ENCODE peak calls at places on chromosomes 5 and 9, in five cellular contexts. M, U, J, C and P are unnamed samples.

GRCh38 chr9:23496827-23497226 is 329.2 kb downstream of the ELAVL2 start:
- DNase-seq in M (no peak), U (no peak), J (no peak), C (no peak), P (no peak)

GRCh38 chr5:126523818-126524522 is 71.0 kb downstream of the ALDH7A1 start:
- DNase-seq in M (peak), U (no peak), J (no peak), C (peak), P (no peak)

GRCh38 chr9:91642771-91643170 is 219.1 kb upstream of the NFIL3 start:
- DNase-seq in M (no peak), U (no peak), J (no peak), C (no peak), P (peak)

GRCh38 chr9:75088646-75089368 is 493 bp downstream of the OSTF1 start:
- DNase-seq in M (peak), U (no peak), J (peak), C (peak), P (peak)

GRCh38 chr9:14346301-14346721 is 32.4 kb upstream of the NFIB start:
- DNase-seq in M (no peak), U (no peak), J (peak), C (no peak), P (no peak)

GRCh38 chr9:114504341-114505186 is 709 bp downstream of the WHRN start:
- DNase-seq in M (peak), U (peak), J (peak), C (peak), P (no peak)

GRCh38 chr9:99905833-99906402 is 536 bp upstream of the STX17 start:
- DNase-seq in M (peak), U (no peak), J (peak), C (no peak), P (peak)

GRCh38 chr9:91362212-91362611 is 494 bp upstream of the AUH start:
- DNase-seq in M (no peak), U (no peak), J (no peak), C (no peak), P (no peak)

GRCh38 chr5:80967500-80968181 is 7.5 kb downstream of the RASGRF2 start:
- DNase-seq in M (peak), U (no peak), J (peak), C (no peak), P (peak)

GRCh38 chr9:130677252-130677651 is 12.9 kb downstream of the PRDM12 start:
- DNase-seq in M (no peak), U (no peak), J (no peak), C (no peak), P (no peak)

GRCh38 chr9:77215874-77216273 is 38.5 kb downstream of the VPS13A start:
- DNase-seq in M (peak), U (no peak), J (peak), C (no peak), P (no peak)

GRCh38 chr5:76521240-76521758 is 101.9 kb downstream of the F2RL2 start:
- DNase-seq in M (peak), U (no peak), J (no peak), C (no peak), P (peak)

GRCh38 chr5:80191991-80192398 is 63.9 kb downstream of the SERINC5 start:
- DNase-seq in M (no peak), U (no peak), J (no peak), C (no peak), P (no peak)

DNA sequence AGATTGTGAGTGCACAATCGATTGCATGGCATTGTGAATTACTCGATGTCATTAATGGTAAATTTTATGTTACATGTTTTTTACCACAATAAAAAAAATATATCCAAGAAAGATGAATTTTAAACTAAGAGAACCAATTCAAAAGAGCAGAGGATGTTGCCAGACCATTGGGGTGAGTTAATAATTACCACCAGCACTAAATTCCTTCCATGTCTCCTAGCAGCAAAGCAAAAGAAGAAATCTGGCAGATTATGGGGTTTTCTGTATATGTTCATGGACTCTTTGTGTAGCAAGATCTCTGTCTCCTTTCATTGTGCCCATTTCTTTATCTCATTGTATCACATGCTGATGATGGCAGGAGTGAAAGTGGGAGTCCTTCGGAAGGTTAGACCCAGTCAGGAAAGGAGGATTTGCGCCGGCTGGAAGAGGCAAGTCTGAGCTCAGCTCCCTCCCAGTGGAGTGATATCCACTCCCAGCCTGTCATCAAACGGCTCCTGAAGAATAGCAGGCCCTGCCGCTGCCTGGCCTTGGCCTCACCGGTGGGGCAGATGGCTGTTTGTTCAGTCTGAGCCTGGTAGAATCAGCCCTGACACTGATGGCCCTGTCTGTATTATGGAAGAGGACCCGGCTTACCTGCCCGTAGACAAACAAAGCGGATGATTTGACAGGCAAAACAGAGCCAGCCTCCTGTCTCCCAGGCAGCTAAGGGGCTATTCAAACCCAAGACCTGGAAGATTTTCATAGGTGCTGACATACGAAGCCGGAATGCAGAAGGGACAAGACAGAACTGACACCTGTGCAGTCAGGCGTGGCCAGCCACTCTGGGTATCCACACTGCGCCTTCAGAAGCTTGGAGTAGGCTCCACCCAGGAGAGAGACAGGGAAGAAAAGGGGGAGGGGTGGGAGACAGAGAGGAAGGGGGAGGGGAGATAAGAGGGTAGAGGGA is 21.9 kb upstream of the FOXE1 start:
- DNase-seq in M (no peak), U (no peak), J (no peak), C (peak), P (no peak)
- H2AFZ ChIP-seq in M (peak), U (peak), J (no peak), C (peak), P (no peak)

GRCh38 chr5:142108432-142109355 is at the start of gene NDFIP1:
- DNase-seq in M (peak), U (peak), J (peak), C (peak), P (peak)
- H2BK120ac ChIP-seq in M (peak), U (no peak), J (peak), C (peak), P (no peak)

GRCh38 chr5:150303660-150304411 is 1.1 kb upstream of the ARSI start:
- DNase-seq in M (peak), U (no peak), J (peak), C (no peak), P (peak)

GRCh38 chr5:150302301-150303069 is at the start of gene ARSI:
- DNase-seq in M (no peak), U (peak), J (peak), C (peak), P (peak)

GRCh38 chr5:150304481-150305081 is 1.9 kb upstream of the ARSI start:
- DNase-seq in M (no peak), U (no peak), J (no peak), C (no peak), P (no peak)

GRCh38 chr5:150301901-150302300 is 804 bp downstream of the ARSI start:
- DNase-seq in M (no peak), U (no peak), J (no peak), C (no peak), P (no peak)

DNA sequence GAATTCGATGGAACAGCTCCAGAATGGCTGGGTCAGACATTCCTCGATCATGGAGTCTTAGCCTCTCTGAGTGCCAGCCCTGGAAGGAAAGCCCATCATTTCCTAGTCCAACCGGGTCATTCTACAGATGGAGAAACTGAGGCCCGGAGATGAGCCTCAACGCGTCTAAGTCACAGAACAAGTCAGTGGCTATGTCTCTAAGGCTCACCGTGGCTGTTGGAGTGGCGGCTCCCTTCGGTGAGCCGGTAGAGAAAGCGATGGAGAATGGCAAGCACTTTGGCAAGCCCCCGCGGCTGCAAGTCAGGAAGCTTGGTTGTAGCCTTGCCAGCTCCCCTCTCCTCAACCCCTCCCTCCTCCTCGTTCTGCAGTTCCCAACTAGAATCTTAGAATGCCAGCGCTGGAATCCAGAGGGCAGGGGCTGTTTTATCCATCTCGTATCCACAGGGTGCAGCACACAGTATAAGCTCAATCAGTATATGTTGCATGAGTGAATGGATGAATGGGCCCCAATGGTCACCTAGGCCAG is 428 bp upstream of the ARSI start:
- DNase-seq in M (peak), U (no peak), J (no peak), C (no peak), P (no peak)
- H3K4me3 ChIP-seq in M (no peak), U (no peak), J (no peak), C (peak), P (no peak)

GRCh38 chr5:104513194-104513602 is 950.6 kb upstream of the NUDT12 start:
- DNase-seq in M (peak), U (no peak), J (peak), C (no peak), P (no peak)

GRCh38 chr5:104512063-104512798 is 949.6 kb upstream of the NUDT12 start:
- DNase-seq in M (no peak), U (no peak), J (no peak), C (no peak), P (no peak)

DNA sequence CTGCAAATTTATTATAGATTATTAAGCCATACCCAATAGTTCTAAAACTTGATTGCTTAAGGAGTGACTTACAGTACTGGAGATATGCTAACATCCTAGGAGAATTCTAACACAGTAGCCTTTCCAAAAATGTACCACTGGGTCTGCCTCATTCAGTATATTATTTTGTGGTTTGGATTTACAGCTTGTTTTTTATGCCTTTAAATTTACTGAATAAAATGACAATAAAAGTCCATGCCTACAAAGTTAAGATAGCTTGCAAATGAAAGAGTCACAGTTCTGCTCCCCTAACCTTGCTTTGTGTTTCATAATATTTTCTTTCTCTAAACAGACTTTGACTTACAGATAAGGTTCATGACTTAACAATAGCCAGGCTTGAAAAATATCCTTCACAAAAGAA is 951.0 kb upstream of the NUDT12 start:
- DNase-seq in M (no peak), U (no peak), J (no peak), C (no peak), P (no peak)
- H2AFZ ChIP-seq in M (no peak), U (no peak), J (no peak), C (no peak), P (no peak)

GRCh38 chr9:120905794-120906248 is 20.8 kb downstream of the TRAF1 start:
- DNase-seq in M (no peak), U (no peak), J (no peak), C (no peak), P (no peak)
- H2BK120ac ChIP-seq in M (no peak), U (no peak), J (no peak), C (no peak), P (no peak)

GRCh38 chr5:33891731-33892418 is at the start of gene ADAMTS12:
- DNase-seq in M (peak), U (peak), J (peak), C (peak), P (no peak)

GRCh38 chr5:33890633-33891032 is 1.2 kb downstream of the ADAMTS12 start:
- DNase-seq in M (peak), U (no peak), J (peak), C (no peak), P (no peak)

GRCh38 chr5:33888582-33888981 is 3.2 kb downstream of the ADAMTS12 start:
- DNase-seq in M (peak), U (no peak), J (peak), C (no peak), P (no peak)

GRCh38 chr5:33892419-33893151 is 795 bp upstream of the ADAMTS12 start:
- DNase-seq in M (peak), U (peak), J (peak), C (no peak), P (peak)

GRCh38 chr5:33890147-33890546 is 1.6 kb downstream of the ADAMTS12 start:
- DNase-seq in M (peak), U (no peak), J (peak), C (no peak), P (no peak)
- H3K4me3 ChIP-seq in M (peak), U (peak), J (no peak), C (peak), P (no peak)

GRCh38 chr5:69093771-69094570 is at the start of gene SLC30A5:
- DNase-seq in M (peak), U (peak), J (peak), C (peak), P (peak)
- H2AFZ ChIP-seq in M (peak), U (peak), J (peak), C (peak), P (peak)

DNA sequence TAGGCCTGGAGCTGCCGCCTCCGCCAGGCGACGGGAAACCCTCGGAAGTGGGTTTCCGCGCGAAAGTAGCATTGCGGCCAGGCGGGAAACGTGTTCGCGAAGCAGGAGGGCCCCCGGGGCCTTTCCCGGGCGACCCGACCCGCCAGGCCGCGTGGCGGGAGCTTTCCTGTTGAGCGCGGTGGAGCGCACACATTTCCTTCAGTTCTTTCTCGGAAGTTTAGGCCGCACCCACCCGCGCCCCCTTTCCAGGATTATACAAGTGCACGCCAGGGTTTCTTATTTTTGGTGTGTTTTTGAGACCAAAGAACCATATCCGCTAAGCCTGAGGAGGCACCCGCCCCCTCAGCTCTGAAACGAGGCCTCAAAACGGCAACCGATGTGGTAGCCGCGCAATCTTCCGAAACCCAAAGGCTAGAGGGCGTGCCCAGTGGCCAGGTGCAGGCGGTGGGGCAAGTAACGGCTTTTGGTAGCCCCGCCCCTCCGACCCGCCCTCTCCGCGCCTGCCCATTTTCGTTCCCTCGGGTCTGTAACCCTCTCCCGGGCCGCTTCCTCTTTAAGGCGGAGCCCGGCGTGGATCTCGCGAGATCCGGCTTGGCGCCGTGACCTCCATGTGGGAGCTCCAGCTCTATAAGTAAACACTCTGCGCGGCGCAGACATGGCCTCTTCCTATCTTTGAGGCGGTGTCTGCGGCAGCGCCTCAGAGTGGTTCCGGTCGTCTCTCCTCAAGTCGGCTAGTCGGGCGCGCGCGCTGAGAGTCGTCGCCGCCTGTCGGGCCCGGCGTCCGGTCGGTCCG is at the start of gene UHRF2:
- DNase-seq in M (peak), U (peak), J (peak), C (peak), P (peak)
- H2BK120ac ChIP-seq in M (peak), U (no peak), J (peak), C (peak), P (peak)